ENCODE peak calls at places on chromosomes 3 and 15, in nine cellular contexts. X is uterus, Q is SJSA1, K is WERI-Rb-1, T is aorta, A is thoracic aorta, R is pancreas, E is right lobe of liver, C is right cardiac atrium. Z is an unnamed sample.

GRCh38 chr15:78950343-78950742 is 5.5 kb upstream of the CTSH start:
- DNase-seq in X (no peak), Q (no peak), K (no peak), T (no peak), A (no peak), R (no peak), E (peak), C (no peak), Z (no peak)

GRCh38 chr3:186821429-186822367 is 15.4 kb upstream of the RFC4 start:
- DNase-seq in X (no peak), Q (no peak), K (no peak), T (no peak), A (no peak), R (no peak), E (no peak), C (no peak), Z (no peak)

GRCh38 chr3:43648957-43649356 is 27.1 kb upstream of the ANO10 start:
- DNase-seq in X (no peak), Q (no peak), K (no peak), T (no peak), A (no peak), R (no peak), E (no peak), C (no peak), Z (no peak)

GRCh38 chr15:70569139-70569717 is 194.1 kb downstream of the UACA start:
- DNase-seq in X (no peak), Q (peak), K (peak), T (no peak), A (no peak), R (no peak), E (no peak), C (no peak), Z (peak)

GRCh38 chr3:165195226-165195625 is 958 bp downstream of the SLITRK3 start:
- DNase-seq in X (peak), Q (no peak), K (no peak), T (no peak), A (no peak), R (peak), E (no peak), C (no peak), Z (no peak)

GRCh38 chr3:167031364-167032049 is 348.6 kb downstream of the ZBBX start:
- DNase-seq in X (no peak), Q (no peak), K (peak), T (no peak), A (no peak), R (no peak), E (no peak), C (no peak), Z (no peak)

GRCh38 chr3:193314161-193314560 is 64.4 kb downstream of the ATP13A5 start:
- DNase-seq in X (no peak), Q (no peak), K (no peak), T (no peak), A (no peak), R (no peak), E (no peak), C (no peak), Z (no peak)

GRCh38 chr3:9091811-9092210 is 128.5 kb upstream of the RAD18 start:
- DNase-seq in X (no peak), Q (no peak), K (no peak), T (no peak), A (no peak), R (no peak), E (no peak), C (no peak), Z (no peak)

GRCh38 chr3:159273608-159274007 is 471.8 kb downstream of the MFSD1 start:
- DNase-seq in X (no peak), Q (no peak), K (no peak), T (no peak), A (no peak), R (peak), E (no peak), C (peak), Z (no peak)

GRCh38 chr3:188244395-188244861 is 90.5 kb downstream of the LPP start:
- DNase-seq in X (no peak), Q (peak), K (no peak), T (no peak), A (no peak), R (no peak), E (no peak), C (no peak), Z (no peak)

GRCh38 chr3:177523991-177524438 is 326.7 kb upstream of the TBL1XR1 start:
- DNase-seq in X (no peak), Q (no peak), K (no peak), T (no peak), A (no peak), R (no peak), E (no peak), C (no peak), Z (no peak)

GRCh38 chr15:50135123-50135541 is 16.1 kb upstream of the ATP8B4 start:
- DNase-seq in X (no peak), Q (no peak), K (no peak), T (no peak), A (no peak), R (no peak), E (no peak), C (no peak), Z (no peak)

GRCh38 chr3:136862611-136862951 is 573 bp downstream of the NCK1 start:
- DNase-seq in X (peak), Q (peak), K (peak), T (peak), A (peak), R (peak), E (peak), C (peak), Z (peak)

GRCh38 chr15:31476866-31477265 is 150.2 kb downstream of the KLF13 start:
- DNase-seq in X (no peak), Q (peak), K (no peak), T (peak), A (no peak), R (no peak), E (no peak), C (no peak), Z (no peak)

GRCh38 chr15:68721886-68722285 is 98.8 kb downstream of the ANP32A start:
- DNase-seq in X (no peak), Q (no peak), K (no peak), T (no peak), A (no peak), R (no peak), E (no peak), C (no peak), Z (no peak)

GRCh38 chr3:64595253-64595694 is 92.5 kb downstream of the ADAMTS9 start:
- DNase-seq in X (peak), Q (peak), K (no peak), T (peak), A (no peak), R (no peak), E (no peak), C (peak), Z (no peak)

GRCh38 chr3:81490541-81491288 is 270.7 kb downstream of the GBE1 start:
- DNase-seq in X (peak), Q (peak), K (peak), T (peak), A (peak), R (peak), E (peak), C (peak), Z (peak)

GRCh38 chr3:44729384-44729910 is at the start of gene ZNF501:
- DNase-seq in X (peak), Q (peak), K (peak), T (peak), A (peak), R (peak), E (peak), C (peak), Z (peak)

GRCh38 chr15:29938701-29939340 is 116.6 kb upstream of the TJP1 start:
- DNase-seq in X (no peak), Q (no peak), K (no peak), T (no peak), A (no peak), R (no peak), E (no peak), C (no peak), Z (no peak)

GRCh38 chr3:156474560-156475389 is 80.1 kb downstream of the SSR3 start:
- DNase-seq in X (no peak), Q (no peak), K (peak), T (no peak), A (no peak), R (no peak), E (no peak), C (no peak), Z (no peak)

GRCh38 chr3:116425126-116425525 is 20.2 kb downstream of the LSAMP start:
- DNase-seq in X (no peak), Q (no peak), K (no peak), T (no peak), A (no peak), R (no peak), E (no peak), C (no peak), Z (no peak)

GRCh38 chr15:70447927-70448698 is 315.2 kb downstream of the UACA start:
- DNase-seq in X (no peak), Q (no peak), K (no peak), T (peak), A (no peak), R (no peak), E (no peak), C (peak), Z (no peak)

GRCh38 chr3:25433868-25434267 is 5.8 kb downstream of the RARB start:
- DNase-seq in X (no peak), Q (peak), K (no peak), T (no peak), A (no peak), R (no peak), E (no peak), C (peak), Z (no peak)

GRCh38 chr15:25207369-25207768 is 231.5 kb downstream of the UBE3A start:
- DNase-seq in X (no peak), Q (no peak), K (no peak), T (no peak), A (no peak), R (no peak), E (no peak), C (no peak), Z (no peak)

DNA sequence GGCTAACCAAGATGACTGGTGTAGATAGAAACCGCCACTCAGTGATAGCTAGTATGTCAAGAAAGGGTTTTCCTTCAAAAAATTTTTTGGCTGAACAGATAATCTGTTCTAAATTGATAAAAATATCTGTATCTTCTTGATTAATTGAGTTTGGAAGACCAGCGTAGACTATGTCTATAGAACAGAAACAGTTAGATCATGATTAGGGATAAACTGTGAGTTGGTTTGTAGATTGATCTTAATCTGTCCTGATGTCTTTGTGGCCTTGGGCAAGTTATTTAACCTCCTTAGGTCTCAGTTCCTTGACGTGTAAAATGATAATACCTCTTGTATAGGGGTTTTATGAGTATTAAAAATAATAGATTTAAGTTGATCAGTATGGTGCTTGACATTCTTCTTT is 4.7 kb downstream of the NFKBIZ start:
- DNase-seq in X (no peak), Q (no peak), K (no peak), T (no peak), A (no peak), R (no peak), E (no peak), C (no peak), Z (no peak)
- H3K27ac ChIP-seq in X (peak), Q (no peak), K (no peak), T (no peak), A (peak), R (no peak), E (no peak), C (no peak), Z (no peak)

GRCh38 chr3:123048480-123049237 is 18.2 kb upstream of the PDIA5 start:
- DNase-seq in X (no peak), Q (no peak), K (peak), T (no peak), A (no peak), R (no peak), E (peak), C (peak), Z (no peak)
- H3K27ac ChIP-seq in X (no peak), Q (no peak), K (no peak), T (no peak), A (no peak), R (no peak), E (no peak), C (peak), Z (no peak)

GRCh38 chr3:129793356-129793755 is 100.2 kb downstream of the TMCC1 start:
- DNase-seq in X (no peak), Q (no peak), K (no peak), T (no peak), A (no peak), R (no peak), E (no peak), C (no peak), Z (no peak)
- H3K27ac ChIP-seq in X (no peak), Q (no peak), K (no peak), T (no peak), A (no peak), R (no peak), E (no peak), C (no peak), Z (no peak)

DNA sequence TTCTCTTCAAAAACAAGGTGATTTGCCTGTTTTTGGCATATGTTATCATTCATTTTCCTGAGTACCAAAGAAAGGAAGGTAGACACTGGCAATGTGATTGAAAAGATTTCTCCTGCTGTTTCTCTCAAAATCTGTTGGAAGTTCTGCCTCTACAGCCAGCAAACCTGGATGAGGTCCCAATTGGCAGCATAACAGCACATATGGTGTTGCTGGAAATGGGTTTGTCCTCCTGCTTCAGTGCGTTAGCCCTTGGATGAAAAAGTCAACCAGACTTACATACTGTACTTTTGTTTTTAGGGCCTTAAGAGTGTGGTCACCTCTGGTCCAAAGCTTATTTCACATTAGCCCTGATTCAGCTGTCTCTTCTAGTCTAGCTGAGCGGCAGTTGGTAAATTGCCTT is 237.6 kb upstream of the MME start:
- DNase-seq in X (no peak), Q (no peak), K (no peak), T (no peak), A (no peak), R (no peak), E (no peak), C (no peak), Z (no peak)
- H3K27ac ChIP-seq in X (no peak), Q (no peak), K (no peak), T (no peak), A (no peak), R (no peak), E (no peak), C (no peak), Z (no peak)

GRCh38 chr3:150311156-150311555 is 96.9 kb upstream of the TSC22D2 start:
- DNase-seq in X (no peak), Q (no peak), K (no peak), T (no peak), A (no peak), R (no peak), E (no peak), C (no peak), Z (no peak)

GRCh38 chr3:150317469-150317868 is 90.6 kb upstream of the TSC22D2 start:
- DNase-seq in X (no peak), Q (no peak), K (no peak), T (no peak), A (no peak), R (no peak), E (peak), C (no peak), Z (no peak)

GRCh38 chr3:150312018-150312657 is 96.0 kb upstream of the TSC22D2 start:
- DNase-seq in X (no peak), Q (no peak), K (no peak), T (no peak), A (no peak), R (no peak), E (no peak), C (no peak), Z (no peak)

GRCh38 chr3:150315711-150316110 is 92.4 kb upstream of the TSC22D2 start:
- DNase-seq in X (no peak), Q (no peak), K (no peak), T (no peak), A (no peak), R (no peak), E (no peak), C (no peak), Z (no peak)

GRCh38 chr3:150314248-150315027 is 93.7 kb upstream of the TSC22D2 start:
- DNase-seq in X (no peak), Q (no peak), K (no peak), T (no peak), A (no peak), R (no peak), E (no peak), C (no peak), Z (peak)
- H3K27ac ChIP-seq in X (no peak), Q (no peak), K (no peak), T (no peak), A (no peak), R (no peak), E (no peak), C (no peak), Z (peak)

GRCh38 chr3:128075516-128076464 is 23.6 kb downstream of the SEC61A1 start:
- DNase-seq in X (peak), Q (no peak), K (peak), T (peak), A (no peak), R (peak), E (peak), C (peak), Z (peak)
- H3K27ac ChIP-seq in X (peak), Q (no peak), K (no peak), T (peak), A (peak), R (no peak), E (peak), C (peak), Z (no peak)

GRCh38 chr15:39582286-39582976 is 1.6 kb downstream of the THBS1 start:
- DNase-seq in X (peak), Q (peak), K (no peak), T (no peak), A (no peak), R (peak), E (no peak), C (peak), Z (no peak)

GRCh38 chr15:39581501-39582285 is 814 bp downstream of the THBS1 start:
- DNase-seq in X (peak), Q (peak), K (peak), T (peak), A (no peak), R (peak), E (peak), C (peak), Z (peak)

GRCh38 chr15:39584266-39584659 is 3.4 kb downstream of the THBS1 start:
- DNase-seq in X (no peak), Q (no peak), K (no peak), T (no peak), A (no peak), R (no peak), E (no peak), C (no peak), Z (no peak)

GRCh38 chr15:39583586-39584265 is 2.8 kb downstream of the THBS1 start:
- DNase-seq in X (no peak), Q (peak), K (peak), T (no peak), A (no peak), R (no peak), E (no peak), C (peak), Z (no peak)

DNA sequence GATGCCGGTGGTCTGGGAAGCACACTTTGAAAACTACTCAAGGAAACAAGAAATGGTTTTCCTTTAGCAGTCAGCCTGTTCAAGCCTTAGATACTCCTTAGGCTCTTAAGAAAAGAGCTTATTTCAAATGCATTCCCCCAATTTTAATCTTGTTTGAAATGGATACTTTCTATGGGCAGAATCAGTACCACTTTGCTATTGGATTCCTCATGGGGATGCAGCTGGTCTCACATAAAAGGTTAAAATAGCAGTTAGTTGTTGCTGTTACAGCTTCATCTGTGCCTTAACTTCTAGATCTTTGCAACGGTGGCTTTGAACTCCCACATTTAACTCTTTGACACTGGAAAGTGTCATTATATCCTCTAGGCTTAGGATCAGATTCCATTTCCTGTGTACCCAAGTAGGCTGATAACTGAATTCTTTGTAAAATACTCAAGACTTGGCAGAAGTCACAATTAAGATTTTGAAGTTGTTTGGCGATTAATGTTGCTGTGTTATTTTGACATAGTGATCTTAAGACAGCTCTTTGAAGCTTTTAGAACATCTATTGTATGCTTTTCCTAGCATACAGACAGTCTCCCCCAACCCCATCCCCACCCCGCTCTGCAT is 2.2 kb downstream of the THBS1 start:
- DNase-seq in X (no peak), Q (no peak), K (no peak), T (no peak), A (no peak), R (no peak), E (no peak), C (no peak), Z (no peak)
- H3K27ac ChIP-seq in X (peak), Q (no peak), K (no peak), T (no peak), A (no peak), R (no peak), E (no peak), C (no peak), Z (no peak)

DNA sequence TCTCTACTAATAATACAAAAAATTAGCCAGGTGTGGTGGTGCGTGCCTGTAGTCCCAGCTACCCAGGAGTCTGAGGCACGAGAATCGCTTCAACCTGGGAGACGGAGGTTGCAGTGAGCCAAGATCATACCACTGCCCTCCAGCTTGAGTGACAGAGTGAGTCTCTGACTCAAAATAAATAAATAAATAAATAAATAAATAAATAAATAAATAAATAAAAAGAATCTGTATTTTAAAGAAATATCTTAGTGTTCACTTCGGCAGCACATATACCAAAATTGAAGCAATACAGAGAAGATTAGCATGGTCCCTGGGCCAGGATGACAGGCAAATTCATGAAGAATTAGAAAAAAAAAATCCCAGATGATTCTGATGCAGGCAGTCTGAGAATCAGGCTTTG is 51.9 kb downstream of the ROBO2 start:
- DNase-seq in X (no peak), Q (no peak), K (no peak), T (no peak), A (no peak), R (no peak), E (no peak), C (no peak), Z (no peak)
- H3K27ac ChIP-seq in X (no peak), Q (no peak), K (no peak), T (no peak), A (no peak), R (no peak), E (no peak), C (no peak), Z (no peak)

Z was measured in prostate gland.